ENCODE peak calls at places on chromosomes 3 and 15, in six cellular contexts. J, G, W, Q, M and P are unnamed samples.

GRCh38 chr15:94174399-94174802 is 57.0 kb upstream of the MCTP2 start:
- DNase-seq in J (no peak), G (no peak), W (no peak), Q (peak), M (no peak), P (no peak)

GRCh38 chr15:48177383-48177874 is 666 bp downstream of the MYEF2 start:
- DNase-seq in J (no peak), G (no peak), W (no peak), Q (peak), M (peak), P (no peak)

GRCh38 chr15:62545392-62546227 is 380.5 kb upstream of the C2CD4B start:
- DNase-seq in J (no peak), G (no peak), W (no peak), Q (peak), M (peak), P (no peak)

GRCh38 chr3:139534992-139535879 is 4.3 kb downstream of the RBP1 start:
- DNase-seq in J (no peak), G (peak), W (no peak), Q (no peak), M (peak), P (no peak)

GRCh38 chr3:31543375-31543774 is 10.7 kb downstream of the STT3B start:
- DNase-seq in J (no peak), G (no peak), W (no peak), Q (no peak), M (no peak), P (no peak)

GRCh38 chr3:190059242-190059590 is 61.5 kb downstream of the P3H2 start:
- DNase-seq in J (no peak), G (no peak), W (no peak), Q (peak), M (no peak), P (no peak)

GRCh38 chr3:186523022-186523421 is 21.2 kb downstream of the CRYGS start:
- DNase-seq in J (no peak), G (no peak), W (no peak), Q (no peak), M (no peak), P (no peak)

GRCh38 chr3:51703776-51704510 is 2.9 kb upstream of the GRM2 start:
- DNase-seq in J (no peak), G (peak), W (no peak), Q (no peak), M (peak), P (no peak)

GRCh38 chr3:49667701-49668413 is 6.3 kb upstream of the APEH start:
- DNase-seq in J (no peak), G (no peak), W (no peak), Q (no peak), M (no peak), P (no peak)

GRCh38 chr3:156689589-156689988 is 15.2 kb downstream of the TIPARP start:
- DNase-seq in J (no peak), G (no peak), W (no peak), Q (no peak), M (peak), P (no peak)

GRCh38 chr3:9957214-9957613 is 5.0 kb upstream of the PRRT3 start:
- DNase-seq in J (no peak), G (no peak), W (no peak), Q (no peak), M (no peak), P (no peak)

GRCh38 chr3:172680684-172681083 is 30.2 kb downstream of the NCEH1 start:
- DNase-seq in J (no peak), G (no peak), W (no peak), Q (no peak), M (no peak), P (no peak)

GRCh38 chr3:24494616-24495333 is at the start of gene THRB:
- DNase-seq in J (peak), G (peak), W (no peak), Q (peak), M (peak), P (peak)

GRCh38 chr3:6739288-6739687 is 121.6 kb upstream of the GRM7 start:
- DNase-seq in J (no peak), G (no peak), W (no peak), Q (no peak), M (no peak), P (no peak)